ENCODE peak calls at places on chromosome 22, in ten cellular contexts. One of them, this sample, is unnamed.

GRCh38 chr22:35622132-35622913 is 5.2 kb upstream of the MB start:
- DNase-seq in ELR: no peak
- DNase-seq in EL: no peak
- DNase-seq in activated CD8-positive, alpha-beta memory T cell treated with anti-CD3 and anti-CD28 coated beads for 1 hour: no peak
- DNase-seq in activated naive CD8-positive, alpha-beta T cell treated with anti-CD3 and anti-CD28 coated beads, Interleukin-2, amount 50 U/mL, for 16 hours: no peak
- DNase-seq in NCI-H2081 treated with DMSO at 0.1 percent for 48 hours: no peak
- DNase-seq in activated gamma-delta T cell treated with anti-CD3 and anti-CD28 coated beads, Interleukin-2, amount 50 U/mL, for 16 hours: no peak
- DNase-seq in osteocyte: no peak
- DNase-seq in hypothalamus: no peak
- DNase-seq in naive thymus-derived CD8-positive, alpha-beta T cell: no peak
- DNase-seq in this sample: peak

GRCh38 chr22:19896665-19897355 is 42.1 kb upstream of the GNB1L start:
- DNase-seq in hypothalamus: no peak
- DNase-seq in naive thymus-derived CD8-positive, alpha-beta T cell: peak
- DNase-seq in EL: no peak
- DNase-seq in osteocyte: no peak
- DNase-seq in activated naive CD8-positive, alpha-beta T cell treated with anti-CD3 and anti-CD28 coated beads, Interleukin-2, amount 50 U/mL, for 16 hours: no peak
- DNase-seq in activated CD8-positive, alpha-beta memory T cell treated with anti-CD3 and anti-CD28 coated beads for 1 hour: no peak
- DNase-seq in activated gamma-delta T cell treated with anti-CD3 and anti-CD28 coated beads, Interleukin-2, amount 50 U/mL, for 16 hours: no peak
- DNase-seq in NCI-H2081 treated with DMSO at 0.1 percent for 48 hours: no peak
- DNase-seq in ELR: no peak
- DNase-seq in this sample: no peak

GRCh38 chr22:46797355-46797754 is 34.9 kb downstream of the TBC1D22A start:
- DNase-seq in ELR: peak
- DNase-seq in osteocyte: peak
- DNase-seq in activated CD8-positive, alpha-beta memory T cell treated with anti-CD3 and anti-CD28 coated beads for 1 hour: no peak
- DNase-seq in activated gamma-delta T cell treated with anti-CD3 and anti-CD28 coated beads, Interleukin-2, amount 50 U/mL, for 16 hours: no peak
- DNase-seq in naive thymus-derived CD8-positive, alpha-beta T cell: no peak
- DNase-seq in activated naive CD8-positive, alpha-beta T cell treated with anti-CD3 and anti-CD28 coated beads, Interleukin-2, amount 50 U/mL, for 16 hours: no peak
- DNase-seq in NCI-H2081 treated with DMSO at 0.1 percent for 48 hours: no peak
- DNase-seq in hypothalamus: no peak
- DNase-seq in EL: no peak
- DNase-seq in this sample: no peak

GRCh38 chr22:22745225-22746060 is 101.0 kb downstream of the GGTLC2 start:
- DNase-seq in hypothalamus: no peak
- DNase-seq in activated gamma-delta T cell treated with anti-CD3 and anti-CD28 coated beads, Interleukin-2, amount 50 U/mL, for 16 hours: no peak
- DNase-seq in EL: peak
- DNase-seq in activated CD8-positive, alpha-beta memory T cell treated with anti-CD3 and anti-CD28 coated beads for 1 hour: no peak
- DNase-seq in activated naive CD8-positive, alpha-beta T cell treated with anti-CD3 and anti-CD28 coated beads, Interleukin-2, amount 50 U/mL, for 16 hours: no peak
- DNase-seq in ELR: peak
- DNase-seq in NCI-H2081 treated with DMSO at 0.1 percent for 48 hours: no peak
- DNase-seq in naive thymus-derived CD8-positive, alpha-beta T cell: peak
- DNase-seq in osteocyte: no peak
- DNase-seq in this sample: no peak

GRCh38 chr22:44667829-44668189 is 34.2 kb upstream of the PRR5 start:
- DNase-seq in activated naive CD8-positive, alpha-beta T cell treated with anti-CD3 and anti-CD28 coated beads, Interleukin-2, amount 50 U/mL, for 16 hours: no peak
- DNase-seq in osteocyte: no peak
- DNase-seq in activated gamma-delta T cell treated with anti-CD3 and anti-CD28 coated beads, Interleukin-2, amount 50 U/mL, for 16 hours: peak
- DNase-seq in naive thymus-derived CD8-positive, alpha-beta T cell: peak
- DNase-seq in hypothalamus: no peak
- DNase-seq in EL: no peak
- DNase-seq in NCI-H2081 treated with DMSO at 0.1 percent for 48 hours: no peak
- DNase-seq in activated CD8-positive, alpha-beta memory T cell treated with anti-CD3 and anti-CD28 coated beads for 1 hour: peak
- DNase-seq in ELR: no peak
- DNase-seq in this sample: no peak

GRCh38 chr22:38239101-38239761 is 33.6 kb downstream of the TMEM184B start:
- DNase-seq in NCI-H2081 treated with DMSO at 0.1 percent for 48 hours: no peak
- DNase-seq in EL: peak
- DNase-seq in activated CD8-positive, alpha-beta memory T cell treated with anti-CD3 and anti-CD28 coated beads for 1 hour: no peak
- DNase-seq in activated gamma-delta T cell treated with anti-CD3 and anti-CD28 coated beads, Interleukin-2, amount 50 U/mL, for 16 hours: no peak
- DNase-seq in naive thymus-derived CD8-positive, alpha-beta T cell: no peak
- DNase-seq in hypothalamus: no peak
- DNase-seq in ELR: peak
- DNase-seq in activated naive CD8-positive, alpha-beta T cell treated with anti-CD3 and anti-CD28 coated beads, Interleukin-2, amount 50 U/mL, for 16 hours: no peak
- DNase-seq in osteocyte: no peak
- DNase-seq in this sample: no peak

GRCh38 chr22:19834599-19834998 is 20.1 kb downstream of the GNB1L start:
- DNase-seq in activated naive CD8-positive, alpha-beta T cell treated with anti-CD3 and anti-CD28 coated beads, Interleukin-2, amount 50 U/mL, for 16 hours: no peak
- DNase-seq in activated gamma-delta T cell treated with anti-CD3 and anti-CD28 coated beads, Interleukin-2, amount 50 U/mL, for 16 hours: no peak
- DNase-seq in osteocyte: no peak
- DNase-seq in NCI-H2081 treated with DMSO at 0.1 percent for 48 hours: no peak
- DNase-seq in activated CD8-positive, alpha-beta memory T cell treated with anti-CD3 and anti-CD28 coated beads for 1 hour: no peak
- DNase-seq in hypothalamus: no peak
- DNase-seq in naive thymus-derived CD8-positive, alpha-beta T cell: no peak
- DNase-seq in ELR: no peak
- DNase-seq in EL: no peak
- DNase-seq in this sample: no peak

GRCh38 chr22:23402275-23403151 is 177.6 kb downstream of the IGLL1 start:
- DNase-seq in hypothalamus: no peak
- DNase-seq in naive thymus-derived CD8-positive, alpha-beta T cell: peak
- DNase-seq in NCI-H2081 treated with DMSO at 0.1 percent for 48 hours: no peak
- DNase-seq in activated naive CD8-positive, alpha-beta T cell treated with anti-CD3 and anti-CD28 coated beads, Interleukin-2, amount 50 U/mL, for 16 hours: no peak
- DNase-seq in EL: peak
- DNase-seq in activated gamma-delta T cell treated with anti-CD3 and anti-CD28 coated beads, Interleukin-2, amount 50 U/mL, for 16 hours: no peak
- DNase-seq in osteocyte: no peak
- DNase-seq in activated CD8-positive, alpha-beta memory T cell treated with anti-CD3 and anti-CD28 coated beads for 1 hour: no peak
- DNase-seq in ELR: peak
- DNase-seq in this sample: no peak

GRCh38 chr22:46742576-46743221 is 4.6 kb upstream of the CERK start:
- DNase-seq in naive thymus-derived CD8-positive, alpha-beta T cell: no peak
- DNase-seq in ELR: no peak
- DNase-seq in osteocyte: no peak
- DNase-seq in activated CD8-positive, alpha-beta memory T cell treated with anti-CD3 and anti-CD28 coated beads for 1 hour: no peak
- DNase-seq in NCI-H2081 treated with DMSO at 0.1 percent for 48 hours: no peak
- DNase-seq in EL: no peak
- DNase-seq in activated naive CD8-positive, alpha-beta T cell treated with anti-CD3 and anti-CD28 coated beads, Interleukin-2, amount 50 U/mL, for 16 hours: no peak
- DNase-seq in hypothalamus: no peak
- DNase-seq in activated gamma-delta T cell treated with anti-CD3 and anti-CD28 coated beads, Interleukin-2, amount 50 U/mL, for 16 hours: no peak
- DNase-seq in this sample: no peak

GRCh38 chr22:29450222-29450621 is 11.8 kb downstream of the RFPL1 start:
- DNase-seq in naive thymus-derived CD8-positive, alpha-beta T cell: no peak
- DNase-seq in activated CD8-positive, alpha-beta memory T cell treated with anti-CD3 and anti-CD28 coated beads for 1 hour: no peak
- DNase-seq in osteocyte: no peak
- DNase-seq in hypothalamus: no peak
- DNase-seq in activated gamma-delta T cell treated with anti-CD3 and anti-CD28 coated beads, Interleukin-2, amount 50 U/mL, for 16 hours: no peak
- DNase-seq in ELR: no peak
- DNase-seq in NCI-H2081 treated with DMSO at 0.1 percent for 48 hours: no peak
- DNase-seq in EL: no peak
- DNase-seq in activated naive CD8-positive, alpha-beta T cell treated with anti-CD3 and anti-CD28 coated beads, Interleukin-2, amount 50 U/mL, for 16 hours: no peak
- DNase-seq in this sample: no peak

GRCh38 chr22:38413085-38414008 is 41.7 kb downstream of the KCNJ4 start:
- DNase-seq in NCI-H2081 treated with DMSO at 0.1 percent for 48 hours: no peak
- DNase-seq in osteocyte: peak
- DNase-seq in ELR: no peak
- DNase-seq in EL: no peak
- DNase-seq in hypothalamus: no peak
- DNase-seq in activated gamma-delta T cell treated with anti-CD3 and anti-CD28 coated beads, Interleukin-2, amount 50 U/mL, for 16 hours: no peak
- DNase-seq in activated naive CD8-positive, alpha-beta T cell treated with anti-CD3 and anti-CD28 coated beads, Interleukin-2, amount 50 U/mL, for 16 hours: no peak
- DNase-seq in naive thymus-derived CD8-positive, alpha-beta T cell: no peak
- DNase-seq in activated CD8-positive, alpha-beta memory T cell treated with anti-CD3 and anti-CD28 coated beads for 1 hour: no peak
- DNase-seq in this sample: no peak

GRCh38 chr22:35633520-35633919 is 14.7 kb upstream of the APOL6 start:
- DNase-seq in activated CD8-positive, alpha-beta memory T cell treated with anti-CD3 and anti-CD28 coated beads for 1 hour: no peak
- DNase-seq in EL: no peak
- DNase-seq in osteocyte: no peak
- DNase-seq in ELR: no peak
- DNase-seq in NCI-H2081 treated with DMSO at 0.1 percent for 48 hours: no peak
- DNase-seq in activated gamma-delta T cell treated with anti-CD3 and anti-CD28 coated beads, Interleukin-2, amount 50 U/mL, for 16 hours: no peak
- DNase-seq in activated naive CD8-positive, alpha-beta T cell treated with anti-CD3 and anti-CD28 coated beads, Interleukin-2, amount 50 U/mL, for 16 hours: no peak
- DNase-seq in naive thymus-derived CD8-positive, alpha-beta T cell: no peak
- DNase-seq in hypothalamus: no peak
- DNase-seq in this sample: no peak

GRCh38 chr22:50703726-50704509 is 31.3 kb downstream of the SHANK3 start:
- DNase-seq in hypothalamus: no peak
- DNase-seq in ELR: no peak
- DNase-seq in naive thymus-derived CD8-positive, alpha-beta T cell: no peak
- DNase-seq in NCI-H2081 treated with DMSO at 0.1 percent for 48 hours: no peak
- DNase-seq in EL: no peak
- DNase-seq in activated naive CD8-positive, alpha-beta T cell treated with anti-CD3 and anti-CD28 coated beads, Interleukin-2, amount 50 U/mL, for 16 hours: no peak
- DNase-seq in osteocyte: no peak
- DNase-seq in activated gamma-delta T cell treated with anti-CD3 and anti-CD28 coated beads, Interleukin-2, amount 50 U/mL, for 16 hours: no peak
- DNase-seq in activated CD8-positive, alpha-beta memory T cell treated with anti-CD3 and anti-CD28 coated beads for 1 hour: no peak
- DNase-seq in this sample: peak

GRCh38 chr22:20456064-20456721 is 18.6 kb upstream of the SCARF2 start:
- DNase-seq in activated CD8-positive, alpha-beta memory T cell treated with anti-CD3 and anti-CD28 coated beads for 1 hour: peak
- DNase-seq in NCI-H2081 treated with DMSO at 0.1 percent for 48 hours: no peak
- DNase-seq in hypothalamus: no peak
- DNase-seq in ELR: peak
- DNase-seq in activated gamma-delta T cell treated with anti-CD3 and anti-CD28 coated beads, Interleukin-2, amount 50 U/mL, for 16 hours: peak
- DNase-seq in osteocyte: peak
- DNase-seq in EL: peak
- DNase-seq in naive thymus-derived CD8-positive, alpha-beta T cell: peak
- DNase-seq in activated naive CD8-positive, alpha-beta T cell treated with anti-CD3 and anti-CD28 coated beads, Interleukin-2, amount 50 U/mL, for 16 hours: peak
- DNase-seq in this sample: peak

GRCh38 chr22:30481711-30482110 is 9.9 kb upstream of the SEC14L3 start:
- DNase-seq in activated gamma-delta T cell treated with anti-CD3 and anti-CD28 coated beads, Interleukin-2, amount 50 U/mL, for 16 hours: no peak
- DNase-seq in activated naive CD8-positive, alpha-beta T cell treated with anti-CD3 and anti-CD28 coated beads, Interleukin-2, amount 50 U/mL, for 16 hours: no peak
- DNase-seq in NCI-H2081 treated with DMSO at 0.1 percent for 48 hours: no peak
- DNase-seq in ELR: peak
- DNase-seq in activated CD8-positive, alpha-beta memory T cell treated with anti-CD3 and anti-CD28 coated beads for 1 hour: no peak
- DNase-seq in naive thymus-derived CD8-positive, alpha-beta T cell: no peak
- DNase-seq in osteocyte: no peak
- DNase-seq in hypothalamus: no peak
- DNase-seq in EL: peak
- DNase-seq in this sample: no peak

GRCh38 chr22:40898850-40899357 is 37.0 kb upstream of the DNAJB7 start:
- DNase-seq in activated naive CD8-positive, alpha-beta T cell treated with anti-CD3 and anti-CD28 coated beads, Interleukin-2, amount 50 U/mL, for 16 hours: no peak
- DNase-seq in hypothalamus: no peak
- DNase-seq in NCI-H2081 treated with DMSO at 0.1 percent for 48 hours: peak
- DNase-seq in activated gamma-delta T cell treated with anti-CD3 and anti-CD28 coated beads, Interleukin-2, amount 50 U/mL, for 16 hours: no peak
- DNase-seq in naive thymus-derived CD8-positive, alpha-beta T cell: no peak
- DNase-seq in activated CD8-positive, alpha-beta memory T cell treated with anti-CD3 and anti-CD28 coated beads for 1 hour: no peak
- DNase-seq in ELR: peak
- DNase-seq in osteocyte: no peak
- DNase-seq in EL: peak
- DNase-seq in this sample: no peak

GRCh38 chr22:45317551-45318167 is 7.9 kb downstream of the FAM118A start:
- DNase-seq in activated gamma-delta T cell treated with anti-CD3 and anti-CD28 coated beads, Interleukin-2, amount 50 U/mL, for 16 hours: no peak
- DNase-seq in ELR: peak
- DNase-seq in naive thymus-derived CD8-positive, alpha-beta T cell: peak
- DNase-seq in activated naive CD8-positive, alpha-beta T cell treated with anti-CD3 and anti-CD28 coated beads, Interleukin-2, amount 50 U/mL, for 16 hours: no peak
- DNase-seq in osteocyte: no peak
- DNase-seq in EL: peak
- DNase-seq in hypothalamus: no peak
- DNase-seq in activated CD8-positive, alpha-beta memory T cell treated with anti-CD3 and anti-CD28 coated beads for 1 hour: no peak
- DNase-seq in NCI-H2081 treated with DMSO at 0.1 percent for 48 hours: no peak
- DNase-seq in this sample: peak

GRCh38 chr22:33842006-33842354 is 78.3 kb downstream of the LARGE1 start:
- DNase-seq in osteocyte: no peak
- DNase-seq in hypothalamus: no peak
- DNase-seq in activated gamma-delta T cell treated with anti-CD3 and anti-CD28 coated beads, Interleukin-2, amount 50 U/mL, for 16 hours: no peak
- DNase-seq in EL: no peak
- DNase-seq in naive thymus-derived CD8-positive, alpha-beta T cell: no peak
- DNase-seq in ELR: no peak
- DNase-seq in NCI-H2081 treated with DMSO at 0.1 percent for 48 hours: no peak
- DNase-seq in activated naive CD8-positive, alpha-beta T cell treated with anti-CD3 and anti-CD28 coated beads, Interleukin-2, amount 50 U/mL, for 16 hours: no peak
- DNase-seq in activated CD8-positive, alpha-beta memory T cell treated with anti-CD3 and anti-CD28 coated beads for 1 hour: no peak
- DNase-seq in this sample: no peak

GRCh38 chr22:47055073-47055355 is 292.6 kb downstream of the TBC1D22A start:
- DNase-seq in osteocyte: no peak
- DNase-seq in activated CD8-positive, alpha-beta memory T cell treated with anti-CD3 and anti-CD28 coated beads for 1 hour: no peak
- DNase-seq in EL: no peak
- DNase-seq in hypothalamus: no peak
- DNase-seq in activated gamma-delta T cell treated with anti-CD3 and anti-CD28 coated beads, Interleukin-2, amount 50 U/mL, for 16 hours: no peak
- DNase-seq in naive thymus-derived CD8-positive, alpha-beta T cell: no peak
- DNase-seq in activated naive CD8-positive, alpha-beta T cell treated with anti-CD3 and anti-CD28 coated beads, Interleukin-2, amount 50 U/mL, for 16 hours: no peak
- DNase-seq in NCI-H2081 treated with DMSO at 0.1 percent for 48 hours: no peak
- DNase-seq in ELR: no peak
- DNase-seq in this sample: no peak

GRCh38 chr22:24751518-24751917 is 23.0 kb downstream of the PIWIL3 start:
- DNase-seq in ELR: no peak
- DNase-seq in osteocyte: no peak
- DNase-seq in NCI-H2081 treated with DMSO at 0.1 percent for 48 hours: no peak
- DNase-seq in activated CD8-positive, alpha-beta memory T cell treated with anti-CD3 and anti-CD28 coated beads for 1 hour: no peak
- DNase-seq in EL: no peak
- DNase-seq in naive thymus-derived CD8-positive, alpha-beta T cell: no peak
- DNase-seq in activated gamma-delta T cell treated with anti-CD3 and anti-CD28 coated beads, Interleukin-2, amount 50 U/mL, for 16 hours: no peak
- DNase-seq in activated naive CD8-positive, alpha-beta T cell treated with anti-CD3 and anti-CD28 coated beads, Interleukin-2, amount 50 U/mL, for 16 hours: no peak
- DNase-seq in hypothalamus: no peak
- DNase-seq in this sample: no peak

GRCh38 chr22:19448076-19448607 is 631 bp upstream of the C22orf39 start:
- DNase-seq in ELR: peak
- DNase-seq in osteocyte: no peak
- DNase-seq in naive thymus-derived CD8-positive, alpha-beta T cell: peak
- DNase-seq in EL: peak
- DNase-seq in activated gamma-delta T cell treated with anti-CD3 and anti-CD28 coated beads, Interleukin-2, amount 50 U/mL, for 16 hours: no peak
- DNase-seq in NCI-H2081 treated with DMSO at 0.1 percent for 48 hours: peak
- DNase-seq in activated naive CD8-positive, alpha-beta T cell treated with anti-CD3 and anti-CD28 coated beads, Interleukin-2, amount 50 U/mL, for 16 hours: no peak
- DNase-seq in hypothalamus: no peak
- DNase-seq in activated CD8-positive, alpha-beta memory T cell treated with anti-CD3 and anti-CD28 coated beads for 1 hour: no peak
- DNase-seq in this sample: peak

GRCh38 chr22:21448627-21449416 is 18.4 kb upstream of the TMEM191C start:
- DNase-seq in activated naive CD8-positive, alpha-beta T cell treated with anti-CD3 and anti-CD28 coated beads, Interleukin-2, amount 50 U/mL, for 16 hours: no peak
- DNase-seq in hypothalamus: no peak
- DNase-seq in activated gamma-delta T cell treated with anti-CD3 and anti-CD28 coated beads, Interleukin-2, amount 50 U/mL, for 16 hours: no peak
- DNase-seq in activated CD8-positive, alpha-beta memory T cell treated with anti-CD3 and anti-CD28 coated beads for 1 hour: no peak
- DNase-seq in ELR: no peak
- DNase-seq in naive thymus-derived CD8-positive, alpha-beta T cell: no peak
- DNase-seq in EL: no peak
- DNase-seq in NCI-H2081 treated with DMSO at 0.1 percent for 48 hours: no peak
- DNase-seq in osteocyte: peak
- DNase-seq in this sample: no peak

GRCh38 chr22:46110215-46110614 is 40.1 kb upstream of the PPARA start:
- DNase-seq in ELR: peak
- DNase-seq in hypothalamus: no peak
- DNase-seq in activated gamma-delta T cell treated with anti-CD3 and anti-CD28 coated beads, Interleukin-2, amount 50 U/mL, for 16 hours: no peak
- DNase-seq in NCI-H2081 treated with DMSO at 0.1 percent for 48 hours: no peak
- DNase-seq in activated CD8-positive, alpha-beta memory T cell treated with anti-CD3 and anti-CD28 coated beads for 1 hour: no peak
- DNase-seq in osteocyte: no peak
- DNase-seq in naive thymus-derived CD8-positive, alpha-beta T cell: no peak
- DNase-seq in EL: no peak
- DNase-seq in activated naive CD8-positive, alpha-beta T cell treated with anti-CD3 and anti-CD28 coated beads, Interleukin-2, amount 50 U/mL, for 16 hours: no peak
- DNase-seq in this sample: no peak

GRCh38 chr22:36746571-36746970 is 29.3 kb downstream of the IFT27 start:
- DNase-seq in activated CD8-positive, alpha-beta memory T cell treated with anti-CD3 and anti-CD28 coated beads for 1 hour: no peak
- DNase-seq in hypothalamus: no peak
- DNase-seq in activated naive CD8-positive, alpha-beta T cell treated with anti-CD3 and anti-CD28 coated beads, Interleukin-2, amount 50 U/mL, for 16 hours: no peak
- DNase-seq in naive thymus-derived CD8-positive, alpha-beta T cell: no peak
- DNase-seq in NCI-H2081 treated with DMSO at 0.1 percent for 48 hours: no peak
- DNase-seq in activated gamma-delta T cell treated with anti-CD3 and anti-CD28 coated beads, Interleukin-2, amount 50 U/mL, for 16 hours: no peak
- DNase-seq in EL: no peak
- DNase-seq in ELR: no peak
- DNase-seq in osteocyte: peak
- DNase-seq in this sample: no peak

GRCh38 chr22:27804683-27805297 is 3.2 kb upstream of the MN1 start:
- DNase-seq in EL: peak
- DNase-seq in osteocyte: no peak
- DNase-seq in naive thymus-derived CD8-positive, alpha-beta T cell: peak
- DNase-seq in NCI-H2081 treated with DMSO at 0.1 percent for 48 hours: no peak
- DNase-seq in activated CD8-positive, alpha-beta memory T cell treated with anti-CD3 and anti-CD28 coated beads for 1 hour: no peak
- DNase-seq in activated gamma-delta T cell treated with anti-CD3 and anti-CD28 coated beads, Interleukin-2, amount 50 U/mL, for 16 hours: peak
- DNase-seq in hypothalamus: no peak
- DNase-seq in ELR: peak
- DNase-seq in activated naive CD8-positive, alpha-beta T cell treated with anti-CD3 and anti-CD28 coated beads, Interleukin-2, amount 50 U/mL, for 16 hours: peak
- DNase-seq in this sample: peak

GRCh38 chr22:46596819-46597218 is 23.4 kb upstream of the GRAMD4 start:
- DNase-seq in activated CD8-positive, alpha-beta memory T cell treated with anti-CD3 and anti-CD28 coated beads for 1 hour: no peak
- DNase-seq in naive thymus-derived CD8-positive, alpha-beta T cell: no peak
- DNase-seq in ELR: no peak
- DNase-seq in osteocyte: no peak
- DNase-seq in activated naive CD8-positive, alpha-beta T cell treated with anti-CD3 and anti-CD28 coated beads, Interleukin-2, amount 50 U/mL, for 16 hours: no peak
- DNase-seq in hypothalamus: no peak
- DNase-seq in NCI-H2081 treated with DMSO at 0.1 percent for 48 hours: no peak
- DNase-seq in activated gamma-delta T cell treated with anti-CD3 and anti-CD28 coated beads, Interleukin-2, amount 50 U/mL, for 16 hours: no peak
- DNase-seq in EL: no peak
- DNase-seq in this sample: no peak

GRCh38 chr22:49565516-49565855 is 262.2 kb downstream of the BRD1 start:
- DNase-seq in NCI-H2081 treated with DMSO at 0.1 percent for 48 hours: no peak
- DNase-seq in activated gamma-delta T cell treated with anti-CD3 and anti-CD28 coated beads, Interleukin-2, amount 50 U/mL, for 16 hours: no peak
- DNase-seq in naive thymus-derived CD8-positive, alpha-beta T cell: no peak
- DNase-seq in hypothalamus: no peak
- DNase-seq in osteocyte: peak
- DNase-seq in activated naive CD8-positive, alpha-beta T cell treated with anti-CD3 and anti-CD28 coated beads, Interleukin-2, amount 50 U/mL, for 16 hours: no peak
- DNase-seq in ELR: no peak
- DNase-seq in EL: no peak
- DNase-seq in activated CD8-positive, alpha-beta memory T cell treated with anti-CD3 and anti-CD28 coated beads for 1 hour: no peak
- DNase-seq in this sample: no peak

GRCh38 chr22:23166841-23167610 is 13.3 kb upstream of the BCR start:
- DNase-seq in hypothalamus: no peak
- DNase-seq in ELR: no peak
- DNase-seq in activated gamma-delta T cell treated with anti-CD3 and anti-CD28 coated beads, Interleukin-2, amount 50 U/mL, for 16 hours: no peak
- DNase-seq in naive thymus-derived CD8-positive, alpha-beta T cell: no peak
- DNase-seq in osteocyte: no peak
- DNase-seq in activated naive CD8-positive, alpha-beta T cell treated with anti-CD3 and anti-CD28 coated beads, Interleukin-2, amount 50 U/mL, for 16 hours: no peak
- DNase-seq in EL: no peak
- DNase-seq in activated CD8-positive, alpha-beta memory T cell treated with anti-CD3 and anti-CD28 coated beads for 1 hour: no peak
- DNase-seq in NCI-H2081 treated with DMSO at 0.1 percent for 48 hours: no peak
- DNase-seq in this sample: no peak